ENCODE peak calls at places on chromosomes 7 and 10, in ten cellular contexts. M is neural crest cell, L is coronary artery, U is endothelial cell, Q is fibroblast of lung, S is ovary, F is foreskin fibroblast, H is hepatocyte, E is mammary epithelial cell, T is upper lobe of right lung. P is an unnamed sample.

GRCh38 chr7:26658698-26659084 is 205.7 kb downstream of the SKAP2 start:
- DNase-seq in M (no peak), L (no peak), U (no peak), Q (no peak), S (no peak), F (no peak), H (no peak), E (no peak), T (no peak), P (peak)

GRCh38 chr10:21964983-21965665 is 38.4 kb downstream of the DNAJC1 start:
- DNase-seq in M (no peak), L (no peak), U (no peak), Q (no peak), S (no peak), F (no peak), H (no peak), E (no peak), T (no peak), P (no peak)

GRCh38 chr7:135420786-135421185 is 89.1 kb downstream of the CNOT4 start:
- DNase-seq in M (no peak), L (no peak), U (no peak), Q (peak), S (no peak), F (no peak), H (no peak), E (peak), T (no peak), P (no peak)

GRCh38 chr7:51311166-51311565 is 5.4 kb downstream of the COBL start:
- DNase-seq in M (no peak), L (no peak), U (no peak), Q (no peak), S (no peak), F (no peak), H (no peak), E (no peak), T (no peak), P (no peak)

GRCh38 chr7:10802526-10802925 is 171.1 kb upstream of the PHF14 start:
- DNase-seq in M (no peak), L (no peak), U (no peak), Q (peak), S (no peak), F (no peak), H (no peak), E (peak), T (no peak), P (no peak)

GRCh38 chr10:11035318-11035920 is 17.7 kb downstream of the CELF2 start:
- DNase-seq in M (no peak), L (no peak), U (peak), Q (peak), S (no peak), F (peak), H (peak), E (peak), T (no peak), P (no peak)

GRCh38 chr10:78044699-78045098 is 11.0 kb downstream of the RPS24 start:
- DNase-seq in M (no peak), L (no peak), U (no peak), Q (peak), S (no peak), F (peak), H (no peak), E (no peak), T (no peak), P (no peak)

GRCh38 chr7:50342616-50343114 is 38.1 kb downstream of the IKZF1 start:
- DNase-seq in M (no peak), L (no peak), U (no peak), Q (no peak), S (no peak), F (no peak), H (no peak), E (no peak), T (no peak), P (no peak)

GRCh38 chr7:120792091-120792860 is 65.7 kb downstream of the TSPAN12 start:
- DNase-seq in M (peak), L (peak), U (peak), Q (peak), S (peak), F (peak), H (peak), E (peak), T (peak), P (peak)

GRCh38 chr10:29440981-29441380 is 152.1 kb downstream of the LYZL1 start:
- DNase-seq in M (no peak), L (no peak), U (no peak), Q (no peak), S (no peak), F (no peak), H (no peak), E (no peak), T (no peak), P (no peak)

GRCh38 chr10:20688797-20689544 is 208.1 kb downstream of the NEBL start:
- DNase-seq in M (no peak), L (no peak), U (no peak), Q (no peak), S (no peak), F (no peak), H (no peak), E (no peak), T (no peak), P (no peak)

GRCh38 chr7:64934478-64934877 is 31.4 kb downstream of the ZNF273 start:
- DNase-seq in M (no peak), L (no peak), U (no peak), Q (no peak), S (no peak), F (no peak), H (no peak), E (no peak), T (no peak), P (no peak)

GRCh38 chr7:57344957-57345356 is 105.0 kb upstream of the ZNF716 start:
- DNase-seq in M (no peak), L (no peak), U (no peak), Q (no peak), S (no peak), F (no peak), H (no peak), E (no peak), T (no peak), P (no peak)

GRCh38 chr10:58158806-58159205 is 108.9 kb downstream of the IPMK start:
- DNase-seq in M (no peak), L (no peak), U (no peak), Q (peak), S (no peak), F (peak), H (no peak), E (no peak), T (no peak), P (no peak)

GRCh38 chr7:98870071-98870651 is 347 bp upstream of the TMEM130 start:
- DNase-seq in M (no peak), L (peak), U (no peak), Q (peak), S (no peak), F (peak), H (peak), E (peak), T (peak), P (peak)

GRCh38 chr7:105853931-105854419 is 22.4 kb downstream of the ATXN7L1 start:
- DNase-seq in M (peak), L (no peak), U (peak), Q (no peak), S (no peak), F (no peak), H (peak), E (no peak), T (no peak), P (peak)

GRCh38 chr10:114356786-114357588 is 47.3 kb downstream of the AFAP1L2 start:
- DNase-seq in M (no peak), L (no peak), U (no peak), Q (peak), S (peak), F (peak), H (no peak), E (peak), T (no peak), P (no peak)

GRCh38 chr7:150944066-150945042 is 33.8 kb downstream of the KCNH2 start:
- DNase-seq in M (no peak), L (no peak), U (no peak), Q (no peak), S (no peak), F (no peak), H (peak), E (peak), T (peak), P (peak)

GRCh38 chr10:99360935-99361334 is 31.8 kb downstream of the CNNM1 start:
- DNase-seq in M (no peak), L (no peak), U (no peak), Q (no peak), S (no peak), F (no peak), H (no peak), E (no peak), T (no peak), P (no peak)

GRCh38 chr10:128625926-128626325 is 499.7 kb upstream of the MKI67 start:
- DNase-seq in M (no peak), L (no peak), U (no peak), Q (peak), S (no peak), F (no peak), H (no peak), E (peak), T (no peak), P (no peak)

GRCh38 chr7:80831996-80832395 is 86.9 kb downstream of the SEMA3C start:
- DNase-seq in M (no peak), L (no peak), U (no peak), Q (peak), S (no peak), F (no peak), H (no peak), E (peak), T (no peak), P (no peak)

GRCh38 chr7:47777531-47778152 is 170.6 kb downstream of the PKD1L1 start:
- DNase-seq in M (no peak), L (no peak), U (no peak), Q (no peak), S (no peak), F (no peak), H (no peak), E (no peak), T (no peak), P (no peak)

GRCh38 chr7:157411580-157411979 is 74.8 kb downstream of the DNAJB6 start:
- DNase-seq in M (no peak), L (no peak), U (no peak), Q (peak), S (no peak), F (no peak), H (no peak), E (no peak), T (no peak), P (no peak)

GRCh38 chr7:87627634-87627994 is 584 bp upstream of the RUNDC3B start:
- DNase-seq in M (no peak), L (no peak), U (peak), Q (no peak), S (peak), F (no peak), H (no peak), E (no peak), T (no peak), P (no peak)

GRCh38 chr7:12777257-12777656 is 89.8 kb downstream of the ARL4A start:
- DNase-seq in M (no peak), L (no peak), U (no peak), Q (no peak), S (no peak), F (no peak), H (no peak), E (no peak), T (no peak), P (no peak)

GRCh38 chr10:218753-219152 is 83.5 kb downstream of the ZMYND11 start:
- DNase-seq in M (no peak), L (no peak), U (no peak), Q (peak), S (no peak), F (no peak), H (no peak), E (no peak), T (no peak), P (no peak)

GRCh38 chr10:77643795-77644468 is 6.3 kb upstream of the KCNMA1 start:
- DNase-seq in M (peak), L (no peak), U (peak), Q (peak), S (no peak), F (peak), H (peak), E (peak), T (no peak), P (peak)

GRCh38 chr7:85750454-85750949 is 563.6 kb upstream of the SEMA3D start:
- DNase-seq in M (peak), L (no peak), U (peak), Q (peak), S (no peak), F (peak), H (peak), E (peak), T (no peak), P (peak)

GRCh38 chr7:18361756-18362155 is 133.8 kb upstream of the HDAC9 start:
- DNase-seq in M (no peak), L (no peak), U (no peak), Q (peak), S (peak), F (no peak), H (peak), E (no peak), T (no peak), P (no peak)

GRCh38 chr10:48412081-48412480 is 105.6 kb downstream of the MAPK8 start:
- DNase-seq in M (no peak), L (no peak), U (no peak), Q (no peak), S (no peak), F (no peak), H (no peak), E (no peak), T (no peak), P (no peak)

GRCh38 chr7:96204601-96205000 is 117.3 kb downstream of the SLC25A13 start:
- DNase-seq in M (no peak), L (no peak), U (no peak), Q (no peak), S (no peak), F (no peak), H (no peak), E (no peak), T (no peak), P (no peak)

GRCh38 chr7:147492621-147493020 is 1097.9 kb upstream of the C7orf33 start:
- DNase-seq in M (no peak), L (no peak), U (no peak), Q (peak), S (no peak), F (peak), H (no peak), E (peak), T (no peak), P (no peak)

GRCh38 chr10:88542522-88542921 is 40.6 kb downstream of the RNLS start:
- DNase-seq in M (no peak), L (no peak), U (no peak), Q (peak), S (peak), F (no peak), H (no peak), E (no peak), T (no peak), P (no peak)

GRCh38 chr10:19816420-19817250 is at the start of gene PLXDC2:
- DNase-seq in M (peak), L (peak), U (peak), Q (peak), S (peak), F (peak), H (peak), E (peak), T (peak), P (peak)

GRCh38 chr10:13930123-13930522 is 343.4 kb downstream of the PRPF18 start:
- DNase-seq in M (no peak), L (no peak), U (no peak), Q (no peak), S (no peak), F (no peak), H (no peak), E (no peak), T (no peak), P (no peak)

GRCh38 chr7:78038465-78039080 is 240.0 kb downstream of the PHTF2 start:
- DNase-seq in M (no peak), L (no peak), U (no peak), Q (no peak), S (no peak), F (no peak), H (no peak), E (no peak), T (no peak), P (no peak)

GRCh38 chr7:81333536-81333935 is 414.7 kb upstream of the SEMA3C start:
- DNase-seq in M (no peak), L (no peak), U (no peak), Q (no peak), S (no peak), F (no peak), H (no peak), E (no peak), T (no peak), P (no peak)

DNA sequence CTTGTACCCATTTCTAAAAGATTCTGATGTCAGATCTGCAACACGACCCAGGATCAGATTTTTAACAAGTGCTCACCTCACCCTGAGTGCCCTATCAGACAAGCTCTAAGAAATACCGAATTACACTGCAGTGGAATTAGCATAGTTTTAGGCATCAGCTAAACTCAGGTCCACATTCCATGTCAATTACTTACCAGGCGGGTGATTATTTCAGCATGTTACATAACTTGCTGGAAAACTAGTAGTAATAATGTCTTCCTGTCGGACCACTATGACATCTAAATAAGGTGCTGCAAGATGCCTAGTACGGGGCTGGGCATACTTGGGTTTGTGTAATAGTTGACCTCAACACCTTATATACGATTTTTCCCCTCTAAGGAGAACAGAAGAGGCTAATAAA is 21.0 kb downstream of the TRIL start:
- DNase-seq in M (no peak), L (no peak), U (no peak), Q (no peak), S (no peak), F (no peak), H (no peak), E (no peak), T (no peak), P (no peak)
- TF ChIP-seq CTCF in M (no peak), L (no peak), U (no peak), Q (no peak), S (no peak), F (no peak), H (no peak), E (no peak), T (no peak), P (no peak)

GRCh38 chr7:100428199-100428966 is at the start of gene ZCWPW1:
- DNase-seq in M (peak), L (peak), U (peak), Q (peak), S (peak), F (peak), H (peak), E (peak), T (peak), P (peak)
- TF ChIP-seq CTCF in M (no peak), L (no peak), U (no peak), Q (no peak), S (peak), F (no peak), H (no peak), E (no peak), T (no peak), P (no peak)

DNA sequence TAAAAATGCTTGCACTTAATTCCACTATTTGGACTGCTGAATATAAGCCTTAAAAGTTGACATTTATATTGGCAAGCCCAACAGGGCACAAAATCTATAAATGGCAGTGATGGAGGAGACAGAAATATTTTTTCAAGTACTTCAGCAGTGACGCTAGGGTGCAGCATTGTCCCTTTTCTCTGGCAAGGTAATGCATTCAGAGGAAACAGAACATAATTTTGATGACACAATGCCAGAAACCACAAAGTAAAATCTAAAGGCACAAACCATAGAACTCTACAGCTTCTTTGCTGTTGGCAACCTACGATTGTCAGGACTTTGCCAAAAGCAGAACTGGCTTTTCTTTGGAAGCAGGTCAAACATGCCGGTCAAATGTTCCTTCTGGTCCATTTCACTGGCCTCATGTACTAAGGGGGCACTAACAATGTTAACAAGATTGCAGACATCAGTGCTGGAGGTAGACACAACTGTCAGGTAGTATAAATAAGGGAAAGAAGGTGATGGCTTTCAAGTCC is 30.9 kb upstream of the FAM133B start:
- DNase-seq in M (peak), L (no peak), U (peak), Q (peak), S (peak), F (peak), H (peak), E (peak), T (no peak), P (peak)
- TF ChIP-seq CTCF in M (peak), L (peak), U (peak), Q (peak), S (peak), F (peak), H (peak), E (peak), T (peak), P (peak)

GRCh38 chr10:115830260-115830970 is 442.6 kb downstream of the GFRA1 start:
- DNase-seq in M (no peak), L (no peak), U (no peak), Q (peak), S (no peak), F (peak), H (no peak), E (peak), T (no peak), P (no peak)

GRCh38 chr10:115827650-115828049 is 445.4 kb downstream of the GFRA1 start:
- DNase-seq in M (no peak), L (no peak), U (no peak), Q (peak), S (no peak), F (no peak), H (no peak), E (no peak), T (no peak), P (no peak)

GRCh38 chr10:115827180-115827579 is 445.8 kb downstream of the GFRA1 start:
- DNase-seq in M (no peak), L (no peak), U (no peak), Q (peak), S (no peak), F (peak), H (peak), E (no peak), T (no peak), P (no peak)

GRCh38 chr10:115831025-115831424 is 442.0 kb downstream of the GFRA1 start:
- DNase-seq in M (no peak), L (no peak), U (no peak), Q (no peak), S (no peak), F (no peak), H (no peak), E (no peak), T (no peak), P (no peak)

DNA sequence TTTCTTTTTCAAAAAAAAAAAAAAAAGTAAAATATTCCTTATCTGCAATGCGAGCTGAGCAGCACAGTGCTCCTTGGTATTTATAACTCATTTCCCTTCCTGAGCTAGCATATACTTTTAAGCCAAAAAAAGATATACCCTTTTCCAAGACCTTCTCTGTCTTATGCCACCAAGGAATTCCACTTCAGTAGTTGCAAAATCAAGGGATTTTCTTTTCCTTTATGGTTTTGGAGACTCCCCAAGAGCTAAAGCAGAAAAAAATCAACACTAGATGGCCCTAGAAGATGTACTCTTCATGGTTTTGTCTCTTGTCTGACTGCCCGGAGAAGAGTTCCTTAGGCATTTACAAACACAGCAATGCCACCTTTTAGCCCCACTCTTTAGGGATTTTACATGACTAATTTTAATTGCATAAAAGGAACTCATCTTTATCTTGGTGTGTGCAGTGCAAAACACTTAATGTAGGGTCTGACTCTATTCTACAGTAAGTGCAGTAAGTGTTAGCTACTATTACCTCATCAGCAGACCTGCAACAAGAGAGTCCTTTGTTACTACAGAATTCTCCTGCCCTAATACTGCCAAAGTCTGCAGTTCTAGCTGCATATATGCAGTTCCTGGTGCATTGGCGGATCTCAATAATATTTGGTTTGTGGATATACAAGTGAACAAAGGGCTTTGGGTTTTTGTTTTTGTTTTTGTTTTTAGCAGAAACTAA is 443.3 kb downstream of the GFRA1 start:
- DNase-seq in M (no peak), L (no peak), U (no peak), Q (peak), S (no peak), F (peak), H (peak), E (peak), T (no peak), P (no peak)
- TF ChIP-seq CTCF in M (no peak), L (no peak), U (no peak), Q (peak), S (no peak), F (peak), H (peak), E (peak), T (peak), P (no peak)

GRCh38 chr7:149689591-149689845 is 83.9 kb downstream of the ZNF467 start:
- DNase-seq in M (no peak), L (no peak), U (no peak), Q (no peak), S (no peak), F (no peak), H (no peak), E (no peak), T (no peak), P (no peak)
- TF ChIP-seq CTCF in M (no peak), L (no peak), U (no peak), Q (no peak), S (no peak), F (no peak), H (no peak), E (no peak), T (no peak), P (no peak)

GRCh38 chr10:119526606-119527592 is 15.6 kb downstream of the RGS10 start:
- DNase-seq in M (no peak), L (no peak), U (no peak), Q (no peak), S (no peak), F (no peak), H (no peak), E (no peak), T (no peak), P (peak)
- TF ChIP-seq CTCF in M (peak), L (no peak), U (peak), Q (no peak), S (no peak), F (no peak), H (no peak), E (no peak), T (no peak), P (peak)